ENCODE peak calls at places on chromosomes 3 and 15, in ten cellular contexts. One of them, this sample, is unnamed.

GRCh38 chr3:169673521-169673920 is 10.0 kb upstream of the MECOM start:
- DNase-seq in foreskin fibroblast: no peak
- DNase-seq in progenitor cell of endocrine pancreas: no peak
- DNase-seq in CD8-positive, alpha-beta T cell: no peak
- DNase-seq in hippocampal formation: no peak
- DNase-seq in activated CD8-positive, alpha-beta memory T cell treated with anti-CD3 and anti-CD28 coated beads for 1 hour: no peak
- DNase-seq in GM13976: no peak
- DNase-seq in stimulated activated CD4-positive, alpha-beta T cell treated with anti-CD3 and anti-CD28 coated beads, Interleukin-1b, Interleukin-23, amount 100 ng/mL, for 24 hours: no peak
- DNase-seq in renal cortical epithelial cell: no peak
- DNase-seq in nucleus accumbens: no peak
- DNase-seq in this sample: no peak

GRCh38 chr3:31165399-31165860 is 271.0 kb upstream of the GADL1 start:
- DNase-seq in foreskin fibroblast: no peak
- DNase-seq in progenitor cell of endocrine pancreas: no peak
- DNase-seq in CD8-positive, alpha-beta T cell: no peak
- DNase-seq in hippocampal formation: no peak
- DNase-seq in activated CD8-positive, alpha-beta memory T cell treated with anti-CD3 and anti-CD28 coated beads for 1 hour: no peak
- DNase-seq in GM13976: no peak
- DNase-seq in stimulated activated CD4-positive, alpha-beta T cell treated with anti-CD3 and anti-CD28 coated beads, Interleukin-1b, Interleukin-23, amount 100 ng/mL, for 24 hours: no peak
- DNase-seq in renal cortical epithelial cell: peak
- DNase-seq in nucleus accumbens: no peak
- DNase-seq in this sample: no peak

GRCh38 chr3:164903820-164904451 is 174.4 kb downstream of the SI start:
- DNase-seq in foreskin fibroblast: no peak
- DNase-seq in progenitor cell of endocrine pancreas: no peak
- DNase-seq in CD8-positive, alpha-beta T cell: no peak
- DNase-seq in hippocampal formation: no peak
- DNase-seq in activated CD8-positive, alpha-beta memory T cell treated with anti-CD3 and anti-CD28 coated beads for 1 hour: no peak
- DNase-seq in GM13976: no peak
- DNase-seq in stimulated activated CD4-positive, alpha-beta T cell treated with anti-CD3 and anti-CD28 coated beads, Interleukin-1b, Interleukin-23, amount 100 ng/mL, for 24 hours: no peak
- DNase-seq in renal cortical epithelial cell: no peak
- DNase-seq in nucleus accumbens: no peak
- DNase-seq in this sample: peak

GRCh38 chr15:74863239-74864056 is 9.7 kb downstream of the SCAMP2 start:
- DNase-seq in foreskin fibroblast: no peak
- DNase-seq in progenitor cell of endocrine pancreas: no peak
- DNase-seq in CD8-positive, alpha-beta T cell: no peak
- DNase-seq in hippocampal formation: no peak
- DNase-seq in activated CD8-positive, alpha-beta memory T cell treated with anti-CD3 and anti-CD28 coated beads for 1 hour: no peak
- DNase-seq in GM13976: no peak
- DNase-seq in stimulated activated CD4-positive, alpha-beta T cell treated with anti-CD3 and anti-CD28 coated beads, Interleukin-1b, Interleukin-23, amount 100 ng/mL, for 24 hours: no peak
- DNase-seq in renal cortical epithelial cell: peak
- DNase-seq in nucleus accumbens: no peak
- DNase-seq in this sample: no peak

GRCh38 chr15:36265422-36265821 is 314.0 kb upstream of the CDIN1 start:
- DNase-seq in foreskin fibroblast: peak
- DNase-seq in progenitor cell of endocrine pancreas: no peak
- DNase-seq in CD8-positive, alpha-beta T cell: no peak
- DNase-seq in hippocampal formation: no peak
- DNase-seq in activated CD8-positive, alpha-beta memory T cell treated with anti-CD3 and anti-CD28 coated beads for 1 hour: no peak
- DNase-seq in GM13976: no peak
- DNase-seq in stimulated activated CD4-positive, alpha-beta T cell treated with anti-CD3 and anti-CD28 coated beads, Interleukin-1b, Interleukin-23, amount 100 ng/mL, for 24 hours: no peak
- DNase-seq in renal cortical epithelial cell: no peak
- DNase-seq in nucleus accumbens: no peak
- DNase-seq in this sample: no peak

GRCh38 chr3:127452321-127452821 is 138.2 kb downstream of the TPRA1 start:
- DNase-seq in foreskin fibroblast: no peak
- DNase-seq in progenitor cell of endocrine pancreas: no peak
- DNase-seq in CD8-positive, alpha-beta T cell: no peak
- DNase-seq in hippocampal formation: no peak
- DNase-seq in activated CD8-positive, alpha-beta memory T cell treated with anti-CD3 and anti-CD28 coated beads for 1 hour: no peak
- DNase-seq in GM13976: no peak
- DNase-seq in stimulated activated CD4-positive, alpha-beta T cell treated with anti-CD3 and anti-CD28 coated beads, Interleukin-1b, Interleukin-23, amount 100 ng/mL, for 24 hours: no peak
- DNase-seq in renal cortical epithelial cell: no peak
- DNase-seq in nucleus accumbens: no peak
- DNase-seq in this sample: peak

GRCh38 chr15:36858423-36858822 is 241.9 kb downstream of the MEIS2 start:
- DNase-seq in foreskin fibroblast: no peak
- DNase-seq in progenitor cell of endocrine pancreas: no peak
- DNase-seq in CD8-positive, alpha-beta T cell: no peak
- DNase-seq in hippocampal formation: no peak
- DNase-seq in activated CD8-positive, alpha-beta memory T cell treated with anti-CD3 and anti-CD28 coated beads for 1 hour: no peak
- DNase-seq in GM13976: no peak
- DNase-seq in stimulated activated CD4-positive, alpha-beta T cell treated with anti-CD3 and anti-CD28 coated beads, Interleukin-1b, Interleukin-23, amount 100 ng/mL, for 24 hours: no peak
- DNase-seq in renal cortical epithelial cell: no peak
- DNase-seq in nucleus accumbens: no peak
- DNase-seq in this sample: no peak

GRCh38 chr15:73786518-73786917 is 33.4 kb upstream of the INSYN1 start:
- DNase-seq in foreskin fibroblast: no peak
- DNase-seq in progenitor cell of endocrine pancreas: no peak
- DNase-seq in CD8-positive, alpha-beta T cell: no peak
- DNase-seq in hippocampal formation: peak
- DNase-seq in activated CD8-positive, alpha-beta memory T cell treated with anti-CD3 and anti-CD28 coated beads for 1 hour: no peak
- DNase-seq in GM13976: no peak
- DNase-seq in stimulated activated CD4-positive, alpha-beta T cell treated with anti-CD3 and anti-CD28 coated beads, Interleukin-1b, Interleukin-23, amount 100 ng/mL, for 24 hours: no peak
- DNase-seq in renal cortical epithelial cell: no peak
- DNase-seq in nucleus accumbens: peak
- DNase-seq in this sample: no peak

GRCh38 chr15:32818758-32819405 is 101.1 kb downstream of the GREM1 start:
- DNase-seq in foreskin fibroblast: no peak
- DNase-seq in progenitor cell of endocrine pancreas: no peak
- DNase-seq in CD8-positive, alpha-beta T cell: no peak
- DNase-seq in hippocampal formation: no peak
- DNase-seq in activated CD8-positive, alpha-beta memory T cell treated with anti-CD3 and anti-CD28 coated beads for 1 hour: no peak
- DNase-seq in GM13976: no peak
- DNase-seq in stimulated activated CD4-positive, alpha-beta T cell treated with anti-CD3 and anti-CD28 coated beads, Interleukin-1b, Interleukin-23, amount 100 ng/mL, for 24 hours: no peak
- DNase-seq in renal cortical epithelial cell: peak
- DNase-seq in nucleus accumbens: no peak
- DNase-seq in this sample: peak

GRCh38 chr3:126961191-126961790 is 21.6 kb upstream of the PLXNA1 start:
- DNase-seq in foreskin fibroblast: peak
- DNase-seq in progenitor cell of endocrine pancreas: no peak
- DNase-seq in CD8-positive, alpha-beta T cell: no peak
- DNase-seq in hippocampal formation: no peak
- DNase-seq in activated CD8-positive, alpha-beta memory T cell treated with anti-CD3 and anti-CD28 coated beads for 1 hour: no peak
- DNase-seq in GM13976: peak
- DNase-seq in stimulated activated CD4-positive, alpha-beta T cell treated with anti-CD3 and anti-CD28 coated beads, Interleukin-1b, Interleukin-23, amount 100 ng/mL, for 24 hours: no peak
- DNase-seq in renal cortical epithelial cell: no peak
- DNase-seq in nucleus accumbens: no peak
- DNase-seq in this sample: peak

GRCh38 chr3:9622438-9622837 is 26.9 kb upstream of the MTMR14 start:
- DNase-seq in foreskin fibroblast: no peak
- DNase-seq in progenitor cell of endocrine pancreas: no peak
- DNase-seq in CD8-positive, alpha-beta T cell: no peak
- DNase-seq in hippocampal formation: no peak
- DNase-seq in activated CD8-positive, alpha-beta memory T cell treated with anti-CD3 and anti-CD28 coated beads for 1 hour: no peak
- DNase-seq in GM13976: no peak
- DNase-seq in stimulated activated CD4-positive, alpha-beta T cell treated with anti-CD3 and anti-CD28 coated beads, Interleukin-1b, Interleukin-23, amount 100 ng/mL, for 24 hours: no peak
- DNase-seq in renal cortical epithelial cell: no peak
- DNase-seq in nucleus accumbens: no peak
- DNase-seq in this sample: peak

GRCh38 chr3:130709671-130710070 is 37.0 kb downstream of the PIK3R4 start:
- DNase-seq in foreskin fibroblast: peak
- DNase-seq in progenitor cell of endocrine pancreas: no peak
- DNase-seq in CD8-positive, alpha-beta T cell: no peak
- DNase-seq in hippocampal formation: no peak
- DNase-seq in activated CD8-positive, alpha-beta memory T cell treated with anti-CD3 and anti-CD28 coated beads for 1 hour: no peak
- DNase-seq in GM13976: no peak
- DNase-seq in stimulated activated CD4-positive, alpha-beta T cell treated with anti-CD3 and anti-CD28 coated beads, Interleukin-1b, Interleukin-23, amount 100 ng/mL, for 24 hours: no peak
- DNase-seq in renal cortical epithelial cell: no peak
- DNase-seq in nucleus accumbens: no peak
- DNase-seq in this sample: no peak

GRCh38 chr3:178513539-178514410 is 22.5 kb upstream of the KCNMB2 start:
- DNase-seq in foreskin fibroblast: peak
- DNase-seq in progenitor cell of endocrine pancreas: no peak
- DNase-seq in CD8-positive, alpha-beta T cell: no peak
- DNase-seq in hippocampal formation: no peak
- DNase-seq in activated CD8-positive, alpha-beta memory T cell treated with anti-CD3 and anti-CD28 coated beads for 1 hour: no peak
- DNase-seq in GM13976: no peak
- DNase-seq in stimulated activated CD4-positive, alpha-beta T cell treated with anti-CD3 and anti-CD28 coated beads, Interleukin-1b, Interleukin-23, amount 100 ng/mL, for 24 hours: no peak
- DNase-seq in renal cortical epithelial cell: no peak
- DNase-seq in nucleus accumbens: no peak
- DNase-seq in this sample: peak

GRCh38 chr3:60948488-60948887 is 302.8 kb downstream of the FHIT start:
- DNase-seq in foreskin fibroblast: no peak
- DNase-seq in progenitor cell of endocrine pancreas: no peak
- DNase-seq in CD8-positive, alpha-beta T cell: no peak
- DNase-seq in hippocampal formation: no peak
- DNase-seq in activated CD8-positive, alpha-beta memory T cell treated with anti-CD3 and anti-CD28 coated beads for 1 hour: no peak
- DNase-seq in GM13976: no peak
- DNase-seq in stimulated activated CD4-positive, alpha-beta T cell treated with anti-CD3 and anti-CD28 coated beads, Interleukin-1b, Interleukin-23, amount 100 ng/mL, for 24 hours: no peak
- DNase-seq in renal cortical epithelial cell: peak
- DNase-seq in nucleus accumbens: no peak
- DNase-seq in this sample: no peak

GRCh38 chr3:66302288-66302687 is 81.5 kb downstream of the SLC25A26 start:
- DNase-seq in foreskin fibroblast: no peak
- DNase-seq in progenitor cell of endocrine pancreas: no peak
- DNase-seq in CD8-positive, alpha-beta T cell: no peak
- DNase-seq in hippocampal formation: no peak
- DNase-seq in activated CD8-positive, alpha-beta memory T cell treated with anti-CD3 and anti-CD28 coated beads for 1 hour: no peak
- DNase-seq in GM13976: no peak
- DNase-seq in stimulated activated CD4-positive, alpha-beta T cell treated with anti-CD3 and anti-CD28 coated beads, Interleukin-1b, Interleukin-23, amount 100 ng/mL, for 24 hours: no peak
- DNase-seq in renal cortical epithelial cell: no peak
- DNase-seq in nucleus accumbens: no peak
- DNase-seq in this sample: no peak

GRCh38 chr3:182438398-182438797 is 354.9 kb upstream of the ATP11B start:
- DNase-seq in foreskin fibroblast: no peak
- DNase-seq in progenitor cell of endocrine pancreas: no peak
- DNase-seq in CD8-positive, alpha-beta T cell: no peak
- DNase-seq in hippocampal formation: no peak
- DNase-seq in activated CD8-positive, alpha-beta memory T cell treated with anti-CD3 and anti-CD28 coated beads for 1 hour: no peak
- DNase-seq in GM13976: no peak
- DNase-seq in stimulated activated CD4-positive, alpha-beta T cell treated with anti-CD3 and anti-CD28 coated beads, Interleukin-1b, Interleukin-23, amount 100 ng/mL, for 24 hours: no peak
- DNase-seq in renal cortical epithelial cell: no peak
- DNase-seq in nucleus accumbens: no peak
- DNase-seq in this sample: no peak

GRCh38 chr15:89335289-89336041 is 841 bp upstream of the POLG start:
- DNase-seq in foreskin fibroblast: no peak
- DNase-seq in progenitor cell of endocrine pancreas: peak
- DNase-seq in CD8-positive, alpha-beta T cell: no peak
- DNase-seq in hippocampal formation: peak
- DNase-seq in activated CD8-positive, alpha-beta memory T cell treated with anti-CD3 and anti-CD28 coated beads for 1 hour: no peak
- DNase-seq in GM13976: no peak
- DNase-seq in stimulated activated CD4-positive, alpha-beta T cell treated with anti-CD3 and anti-CD28 coated beads, Interleukin-1b, Interleukin-23, amount 100 ng/mL, for 24 hours: peak
- DNase-seq in renal cortical epithelial cell: peak
- DNase-seq in nucleus accumbens: peak
- DNase-seq in this sample: no peak

GRCh38 chr3:142664819-142665218 is 59.0 kb upstream of the TRPC1 start:
- DNase-seq in foreskin fibroblast: no peak
- DNase-seq in progenitor cell of endocrine pancreas: no peak
- DNase-seq in CD8-positive, alpha-beta T cell: no peak
- DNase-seq in hippocampal formation: no peak
- DNase-seq in activated CD8-positive, alpha-beta memory T cell treated with anti-CD3 and anti-CD28 coated beads for 1 hour: no peak
- DNase-seq in GM13976: no peak
- DNase-seq in stimulated activated CD4-positive, alpha-beta T cell treated with anti-CD3 and anti-CD28 coated beads, Interleukin-1b, Interleukin-23, amount 100 ng/mL, for 24 hours: no peak
- DNase-seq in renal cortical epithelial cell: no peak
- DNase-seq in nucleus accumbens: no peak
- DNase-seq in this sample: no peak

GRCh38 chr3:178901204-178901603 is 170.4 kb downstream of the ZMAT3 start:
- DNase-seq in foreskin fibroblast: no peak
- DNase-seq in progenitor cell of endocrine pancreas: no peak
- DNase-seq in CD8-positive, alpha-beta T cell: no peak
- DNase-seq in hippocampal formation: no peak
- DNase-seq in activated CD8-positive, alpha-beta memory T cell treated with anti-CD3 and anti-CD28 coated beads for 1 hour: no peak
- DNase-seq in GM13976: no peak
- DNase-seq in stimulated activated CD4-positive, alpha-beta T cell treated with anti-CD3 and anti-CD28 coated beads, Interleukin-1b, Interleukin-23, amount 100 ng/mL, for 24 hours: no peak
- DNase-seq in renal cortical epithelial cell: no peak
- DNase-seq in nucleus accumbens: no peak
- DNase-seq in this sample: no peak

GRCh38 chr15:85890620-85890980 is 95.9 kb upstream of the KLHL25 start:
- DNase-seq in foreskin fibroblast: no peak
- DNase-seq in progenitor cell of endocrine pancreas: no peak
- DNase-seq in CD8-positive, alpha-beta T cell: no peak
- DNase-seq in hippocampal formation: no peak
- DNase-seq in activated CD8-positive, alpha-beta memory T cell treated with anti-CD3 and anti-CD28 coated beads for 1 hour: no peak
- DNase-seq in GM13976: no peak
- DNase-seq in stimulated activated CD4-positive, alpha-beta T cell treated with anti-CD3 and anti-CD28 coated beads, Interleukin-1b, Interleukin-23, amount 100 ng/mL, for 24 hours: no peak
- DNase-seq in renal cortical epithelial cell: no peak
- DNase-seq in nucleus accumbens: no peak
- DNase-seq in this sample: no peak

This sample was measured in myocyte.